ENCODE peak calls at places on chromosome 20, in four cellular contexts. L, R, U and S are unnamed samples.

GRCh38 chr20:50958733-50959542 is at the start of gene MOCS3:
- DNase-seq in L (no peak), R (peak; percentile 73), U (peak; percentile 71), S (peak; percentile 99)

GRCh38 chr20:25277051-25277801 is 29.3 kb downstream of the PYGB start:
- DNase-seq in L (no peak), R (no peak), U (no peak), S (no peak)

GRCh38 chr20:23361108-23361650 is 803 bp upstream of the GZF1 start:
- DNase-seq in L (no peak), R (no peak), U (no peak), S (no peak)

GRCh38 chr20:4708036-4708435 is 13.7 kb upstream of the PRND start:
- DNase-seq in L (no peak), R (no peak), U (no peak), S (no peak)

GRCh38 chr20:56945901-56946300 is 316.8 kb downstream of the TFAP2C start:
- DNase-seq in L (no peak), R (no peak), U (no peak), S (no peak)

GRCh38 chr20:51667491-51667890 is 100.7 kb downstream of the ATP9A start:
- DNase-seq in L (no peak), R (no peak), U (no peak), S (no peak)

GRCh38 chr20:61728786-61729365 is 336.8 kb downstream of the TAF4 start:
- DNase-seq in L (no peak), R (no peak), U (no peak), S (no peak)

GRCh38 chr20:58162976-58163375 is 65.5 kb downstream of the ANKRD60 start:
- DNase-seq in L (no peak), R (no peak), U (no peak), S (no peak)

GRCh38 chr20:23456416-23456815 is 3.7 kb upstream of the CST11 start:
- DNase-seq in L (no peak), R (no peak), U (no peak), S (no peak)

GRCh38 chr20:56204206-56204605 is 44.3 kb upstream of the MC3R start:
- DNase-seq in L (no peak), R (no peak), U (no peak), S (no peak)

GRCh38 chr20:14449323-14449722 is 111.9 kb upstream of the FLRT3 start:
- DNase-seq in L (no peak), R (no peak), U (no peak), S (no peak)

GRCh38 chr20:13865156-13865555 is 80.3 kb downstream of the NDUFAF5 start:
- DNase-seq in L (no peak), R (no peak), U (no peak), S (no peak)

GRCh38 chr20:33437141-33437911 is 6.2 kb downstream of the SNTA1 start:
- DNase-seq in L (no peak), R (no peak), U (no peak), S (no peak)

GRCh38 chr20:11217322-11217989 is 543.7 kb upstream of the JAG1 start:
- DNase-seq in L (no peak), R (no peak), U (no peak), S (no peak)

GRCh38 chr20:59835448-59836395 is 97.7 kb downstream of the SYCP2 start:
- DNase-seq in L (no peak), R (no peak), U (no peak), S (no peak)

GRCh38 chr20:15241696-15242095 is 904.3 kb upstream of the FLRT3 start:
- DNase-seq in L (no peak), R (no peak), U (no peak), S (no peak)

GRCh38 chr20:20525756-20526155 is 157.9 kb downstream of the INSM1 start:
- DNase-seq in L (no peak), R (no peak), U (no peak), S (no peak)

GRCh38 chr20:36275011-36275410 is 31.1 kb upstream of the DLGAP4 start:
- DNase-seq in L (no peak), R (no peak), U (no peak), S (no peak)

GRCh38 chr20:4470375-4470774 is 251.3 kb upstream of the PRND start:
- DNase-seq in L (no peak), R (no peak), U (no peak), S (no peak)

GRCh38 chr20:35404614-35405259 is 7.0 kb downstream of the UQCC1 start:
- DNase-seq in L (peak; percentile 51), R (no peak), U (peak; percentile 30), S (no peak)

GRCh38 chr20:44288252-44288651 is 22.8 kb downstream of the FITM2 start:
- DNase-seq in L (no peak), R (peak; percentile 26), U (no peak), S (no peak)

GRCh38 chr20:1075564-1075963 is 42.8 kb upstream of the PSMF1 start:
- DNase-seq in L (peak; percentile 21), R (no peak), U (no peak), S (no peak)
- TF ChIP-seq SPI1 in L (no peak), R (no peak), U (peak; percentile 36), S (no peak)

GRCh38 chr20:48747840-48748416 is 79.9 kb downstream of the PREX1 start:
- DNase-seq in L (no peak), R (no peak), U (no peak), S (no peak)

GRCh38 chr20:48750376-48750775 is 77.4 kb downstream of the PREX1 start:
- DNase-seq in L (no peak), R (no peak), U (no peak), S (no peak)

GRCh38 chr20:48750941-48751620 is 76.7 kb downstream of the PREX1 start:
- DNase-seq in L (no peak), R (no peak), U (no peak), S (peak; percentile 79)

GRCh38 chr20:48748556-48748955 is 79.2 kb downstream of the PREX1 start:
- DNase-seq in L (no peak), R (no peak), U (no peak), S (no peak)

DNA sequence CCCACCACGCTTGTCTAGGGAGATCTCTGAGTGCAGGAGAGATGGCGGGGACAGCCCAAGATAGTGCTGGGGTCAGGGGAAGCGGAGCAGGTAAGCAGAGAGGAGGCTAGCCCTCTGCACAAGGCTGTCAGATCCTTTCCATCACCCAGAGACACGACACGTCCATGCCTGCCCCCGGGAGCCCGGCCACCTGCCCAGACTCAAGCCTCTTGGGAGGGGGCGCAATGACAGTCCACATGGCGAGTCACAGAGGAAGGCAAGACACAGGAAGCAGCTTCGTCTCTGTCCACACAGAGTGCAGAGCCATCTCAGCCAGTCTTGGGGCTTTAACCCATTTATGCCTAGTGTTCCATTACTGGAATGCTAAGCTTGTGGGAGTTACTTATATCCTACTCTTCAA is 78.4 kb downstream of the PREX1 start:
- DNase-seq in L (no peak), R (no peak), U (no peak), S (no peak)
- TF ChIP-seq SPI1 in L (no peak), R (no peak), U (no peak), S (no peak)

DNA sequence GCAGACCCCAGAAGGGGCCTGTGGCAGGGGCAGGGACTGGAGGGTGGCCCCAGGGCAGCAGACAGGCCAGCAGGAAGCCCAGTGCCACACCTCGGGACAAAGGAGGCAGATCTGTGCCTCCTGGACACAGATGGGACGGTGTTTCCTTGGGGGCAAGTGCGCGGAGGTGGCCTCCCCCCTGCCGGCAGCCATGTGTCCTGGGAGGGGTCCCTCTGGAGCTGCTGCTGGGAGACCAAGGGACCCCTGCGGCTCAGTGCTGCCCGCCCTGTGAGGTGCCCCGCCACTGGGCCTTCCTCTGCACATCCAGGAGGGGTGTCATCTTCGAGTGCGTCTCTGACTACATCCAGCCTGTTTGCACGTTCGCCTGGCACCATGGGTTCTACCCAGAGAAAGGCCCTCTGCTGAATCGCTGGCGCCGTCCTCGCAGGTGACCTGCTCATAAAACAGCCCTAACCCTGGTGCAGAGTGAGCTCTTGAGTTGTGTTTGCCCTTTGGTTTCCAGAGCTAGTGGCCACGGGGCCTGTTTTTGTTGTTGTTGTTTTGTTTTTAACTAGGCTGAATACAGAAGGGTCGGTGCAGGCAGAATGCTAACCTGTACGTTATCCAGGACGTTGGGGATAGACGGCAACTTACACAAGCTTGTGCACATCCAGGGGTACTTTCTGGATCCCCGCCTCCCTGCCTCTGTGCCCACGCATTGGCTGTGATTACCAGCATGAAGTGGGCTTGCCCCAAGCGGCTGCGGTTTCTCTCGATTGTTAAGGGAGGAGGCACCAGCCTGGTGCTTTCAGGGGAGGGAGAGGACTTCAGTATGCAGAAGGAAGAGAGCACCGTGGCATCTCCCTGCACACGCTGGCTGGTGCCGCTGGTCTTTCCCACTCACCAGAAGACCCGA is 1.3 kb upstream of the KCNQ2 start:
- DNase-seq in L (no peak), R (no peak), U (no peak), S (no peak)
- TF ChIP-seq SPI1 in L (no peak), R (no peak), U (no peak), S (no peak)

DNA sequence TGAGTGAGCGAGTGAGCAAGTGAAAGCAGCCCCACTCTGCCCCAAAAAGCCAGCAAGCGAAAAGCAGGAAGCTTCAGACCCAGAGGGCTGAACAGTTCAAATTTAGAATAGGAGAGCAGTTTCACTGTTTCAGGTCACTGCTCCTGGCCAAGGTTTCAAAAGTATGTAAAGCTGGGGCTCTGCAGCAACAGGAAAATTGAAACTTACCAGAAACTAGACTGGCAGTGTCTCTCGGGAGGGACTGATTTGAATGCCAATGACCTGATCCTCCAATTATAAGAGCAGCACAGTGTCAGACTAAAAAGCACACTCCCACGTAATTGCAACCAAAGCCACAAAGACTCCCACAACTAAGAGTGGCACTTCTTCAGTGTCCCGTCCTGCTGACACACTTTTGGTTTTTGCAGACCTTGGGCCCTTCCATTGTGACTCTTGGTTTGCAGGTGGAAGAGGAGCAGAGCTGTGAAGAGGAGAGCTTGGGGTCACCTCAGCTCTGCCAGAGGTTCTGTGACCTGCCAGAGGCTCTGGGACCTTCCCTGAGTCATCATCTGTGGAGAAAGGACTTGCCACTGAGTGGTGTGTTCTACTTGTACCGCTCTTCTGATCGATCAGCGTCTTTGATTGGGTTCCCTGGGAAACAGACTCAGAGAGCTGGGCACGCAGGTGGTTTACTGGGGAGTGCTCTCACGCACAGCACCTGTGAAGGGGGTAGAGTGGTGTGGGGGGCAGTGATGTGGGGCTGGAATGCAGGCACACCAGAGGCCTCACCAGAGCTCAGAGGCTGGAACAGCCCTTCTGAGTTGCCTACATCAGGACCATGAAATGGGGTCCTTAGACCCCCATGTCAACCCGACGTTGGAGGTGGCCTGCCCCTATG is 52.7 kb upstream of the PTGIS start:
- DNase-seq in L (peak; percentile 100), R (no peak), U (peak; percentile 59), S (no peak)
- TF ChIP-seq SPI1 in L (no peak), R (no peak), U (no peak), S (no peak)

GRCh38 chr20:46332373-46333135 is 24.3 kb upstream of the CDH22 start:
- DNase-seq in L (no peak), R (no peak), U (no peak), S (no peak)
- TF ChIP-seq SPI1 in L (no peak), R (no peak), U (no peak), S (no peak)

DNA sequence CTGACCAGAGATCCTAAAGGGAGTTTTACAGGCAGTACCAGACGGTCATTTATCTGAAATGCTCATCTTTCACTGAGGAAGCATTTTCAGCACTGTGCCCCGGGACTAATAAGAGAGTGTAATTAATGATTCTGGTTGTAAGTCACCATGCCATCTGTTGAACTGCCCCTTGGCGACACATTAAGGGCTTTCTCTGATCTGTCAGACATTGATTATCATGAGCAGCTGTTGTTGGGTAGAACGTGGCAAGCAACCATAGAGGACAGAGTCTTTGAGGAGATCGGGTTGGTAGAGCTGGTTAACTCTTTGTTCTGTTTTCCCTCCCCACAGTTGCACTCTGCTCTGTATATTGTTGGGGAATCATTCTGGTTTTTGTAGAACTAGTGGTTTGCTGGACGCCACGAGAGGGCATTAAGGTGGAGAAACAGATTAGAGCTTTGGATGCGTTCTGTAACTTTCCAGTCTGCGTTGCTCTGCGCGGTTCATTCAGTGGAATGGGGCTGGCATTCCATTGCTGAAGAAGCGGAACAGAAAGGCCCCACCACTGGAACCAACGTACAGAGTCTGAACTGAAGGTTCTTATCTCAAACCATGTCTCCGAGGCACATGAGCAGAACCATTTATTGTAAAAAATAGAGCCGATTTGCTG is 34.3 kb downstream of the RPRD1B start:
- DNase-seq in L (no peak), R (no peak), U (no peak), S (no peak)
- TF ChIP-seq SPI1 in L (no peak), R (no peak), U (no peak), S (no peak)